ENCODE peak calls at places on chromosomes 13 and 19, in nine cellular contexts. One of them, this sample, is unnamed.

GRCh38 chr13:35231426-35231825 is 245.1 kb downstream of the MAB21L1 start:
- DNase-seq in tibial nerve: no peak
- DNase-seq in fibroblast of pulmonary artery: no peak
- DNase-seq in Peyer's patch: no peak
- DNase-seq in CD4-positive, CD25-positive, alpha-beta regulatory T cell: no peak
- DNase-seq in GM23248: no peak
- DNase-seq in ovary: no peak
- DNase-seq in CD8-positive, alpha-beta T cell: no peak
- DNase-seq in esophagus muscularis mucosa: no peak
- DNase-seq in this sample: no peak

GRCh38 chr19:13463296-13463695 is 43.0 kb downstream of the CACNA1A start:
- DNase-seq in tibial nerve: no peak
- DNase-seq in GM23248: peak; percentile 35
- DNase-seq in ovary: no peak
- DNase-seq in CD8-positive, alpha-beta T cell: no peak
- DNase-seq in fibroblast of pulmonary artery: peak; percentile 14
- DNase-seq in CD4-positive, CD25-positive, alpha-beta regulatory T cell: no peak
- DNase-seq in esophagus muscularis mucosa: no peak
- DNase-seq in Peyer's patch: no peak
- DNase-seq in this sample: no peak

GRCh38 chr13:49530452-49530851 is 34.7 kb downstream of the PHF11 start:
- DNase-seq in Peyer's patch: no peak
- DNase-seq in CD4-positive, CD25-positive, alpha-beta regulatory T cell: no peak
- DNase-seq in CD8-positive, alpha-beta T cell: no peak
- DNase-seq in esophagus muscularis mucosa: no peak
- DNase-seq in tibial nerve: no peak
- DNase-seq in fibroblast of pulmonary artery: no peak
- DNase-seq in ovary: no peak
- DNase-seq in GM23248: no peak
- DNase-seq in this sample: no peak

GRCh38 chr19:6172074-6172863 is 36.8 kb downstream of the ACSBG2 start:
- DNase-seq in ovary: no peak
- DNase-seq in tibial nerve: no peak
- DNase-seq in GM23248: no peak
- DNase-seq in fibroblast of pulmonary artery: no peak
- DNase-seq in esophagus muscularis mucosa: no peak
- DNase-seq in CD8-positive, alpha-beta T cell: no peak
- DNase-seq in Peyer's patch: no peak
- DNase-seq in CD4-positive, CD25-positive, alpha-beta regulatory T cell: no peak
- DNase-seq in this sample: no peak

GRCh38 chr19:42596391-42597071 is 1.8 kb upstream of the CEACAM8 start:
- DNase-seq in tibial nerve: no peak
- DNase-seq in GM23248: peak; percentile 36
- DNase-seq in CD4-positive, CD25-positive, alpha-beta regulatory T cell: peak; percentile 11
- DNase-seq in Peyer's patch: peak; percentile 73
- DNase-seq in fibroblast of pulmonary artery: peak; percentile 20
- DNase-seq in ovary: no peak
- DNase-seq in esophagus muscularis mucosa: no peak
- DNase-seq in CD8-positive, alpha-beta T cell: peak; percentile 60
- DNase-seq in this sample: no peak

GRCh38 chr13:41995946-41996345 is 35.0 kb upstream of the VWA8 start:
- DNase-seq in fibroblast of pulmonary artery: peak; percentile 46
- DNase-seq in CD4-positive, CD25-positive, alpha-beta regulatory T cell: no peak
- DNase-seq in tibial nerve: no peak
- DNase-seq in esophagus muscularis mucosa: no peak
- DNase-seq in Peyer's patch: no peak
- DNase-seq in ovary: no peak
- DNase-seq in GM23248: peak; percentile 64
- DNase-seq in CD8-positive, alpha-beta T cell: no peak
- DNase-seq in this sample: no peak

GRCh38 chr13:25375727-25376358 is 4.1 kb downstream of the ATP8A2 start:
- DNase-seq in CD4-positive, CD25-positive, alpha-beta regulatory T cell: peak; percentile 43
- DNase-seq in Peyer's patch: peak; percentile 56
- DNase-seq in CD8-positive, alpha-beta T cell: no peak
- DNase-seq in tibial nerve: no peak
- DNase-seq in esophagus muscularis mucosa: no peak
- DNase-seq in GM23248: peak; percentile 48
- DNase-seq in fibroblast of pulmonary artery: peak; percentile 63
- DNase-seq in ovary: no peak
- DNase-seq in this sample: no peak

GRCh38 chr13:110392510-110393233 is 85.6 kb downstream of the COL4A2 start:
- DNase-seq in esophagus muscularis mucosa: no peak
- DNase-seq in Peyer's patch: no peak
- DNase-seq in CD8-positive, alpha-beta T cell: no peak
- DNase-seq in CD4-positive, CD25-positive, alpha-beta regulatory T cell: no peak
- DNase-seq in tibial nerve: no peak
- DNase-seq in GM23248: no peak
- DNase-seq in ovary: no peak
- DNase-seq in fibroblast of pulmonary artery: peak; percentile 96
- DNase-seq in this sample: no peak

GRCh38 chr13:25902946-25903345 is 148.9 kb downstream of the SHISA2 start:
- DNase-seq in fibroblast of pulmonary artery: no peak
- DNase-seq in tibial nerve: no peak
- DNase-seq in CD4-positive, CD25-positive, alpha-beta regulatory T cell: no peak
- DNase-seq in CD8-positive, alpha-beta T cell: no peak
- DNase-seq in ovary: no peak
- DNase-seq in Peyer's patch: no peak
- DNase-seq in esophagus muscularis mucosa: no peak
- DNase-seq in GM23248: no peak
- DNase-seq in this sample: no peak

GRCh38 chr19:33624586-33625153 is 2.9 kb downstream of the CHST8 start:
- DNase-seq in GM23248: no peak
- DNase-seq in fibroblast of pulmonary artery: no peak
- DNase-seq in CD4-positive, CD25-positive, alpha-beta regulatory T cell: no peak
- DNase-seq in CD8-positive, alpha-beta T cell: no peak
- DNase-seq in tibial nerve: no peak
- DNase-seq in esophagus muscularis mucosa: no peak
- DNase-seq in Peyer's patch: no peak
- DNase-seq in ovary: no peak
- DNase-seq in this sample: no peak

GRCh38 chr13:85543144-85543543 is 256.1 kb downstream of the SLITRK6 start:
- DNase-seq in CD4-positive, CD25-positive, alpha-beta regulatory T cell: no peak
- DNase-seq in fibroblast of pulmonary artery: peak; percentile 44
- DNase-seq in GM23248: no peak
- DNase-seq in esophagus muscularis mucosa: no peak
- DNase-seq in tibial nerve: no peak
- DNase-seq in ovary: no peak
- DNase-seq in CD8-positive, alpha-beta T cell: no peak
- DNase-seq in Peyer's patch: no peak
- DNase-seq in this sample: peak; percentile 75

GRCh38 chr13:33340631-33341030 is 55.1 kb upstream of the STARD13 start:
- DNase-seq in ovary: no peak
- DNase-seq in CD8-positive, alpha-beta T cell: no peak
- DNase-seq in GM23248: peak; percentile 64
- DNase-seq in fibroblast of pulmonary artery: peak; percentile 66
- DNase-seq in CD4-positive, CD25-positive, alpha-beta regulatory T cell: no peak
- DNase-seq in Peyer's patch: no peak
- DNase-seq in tibial nerve: no peak
- DNase-seq in esophagus muscularis mucosa: no peak
- DNase-seq in this sample: peak; percentile 58

GRCh38 chr19:54282706-54283105 is 1.8 kb upstream of the LILRB2 start:
- DNase-seq in CD4-positive, CD25-positive, alpha-beta regulatory T cell: no peak
- DNase-seq in esophagus muscularis mucosa: no peak
- DNase-seq in tibial nerve: no peak
- DNase-seq in GM23248: no peak
- DNase-seq in ovary: no peak
- DNase-seq in CD8-positive, alpha-beta T cell: peak; percentile 15
- DNase-seq in fibroblast of pulmonary artery: no peak
- DNase-seq in Peyer's patch: no peak
- DNase-seq in this sample: no peak

GRCh38 chr13:46119883-46120614 is 15.2 kb upstream of the CPB2 start:
- DNase-seq in tibial nerve: no peak
- DNase-seq in CD4-positive, CD25-positive, alpha-beta regulatory T cell: no peak
- DNase-seq in CD8-positive, alpha-beta T cell: no peak
- DNase-seq in ovary: peak; percentile 10
- DNase-seq in esophagus muscularis mucosa: no peak
- DNase-seq in GM23248: peak; percentile 24
- DNase-seq in Peyer's patch: no peak
- DNase-seq in fibroblast of pulmonary artery: peak; percentile 74
- DNase-seq in this sample: peak; percentile 99

DNA sequence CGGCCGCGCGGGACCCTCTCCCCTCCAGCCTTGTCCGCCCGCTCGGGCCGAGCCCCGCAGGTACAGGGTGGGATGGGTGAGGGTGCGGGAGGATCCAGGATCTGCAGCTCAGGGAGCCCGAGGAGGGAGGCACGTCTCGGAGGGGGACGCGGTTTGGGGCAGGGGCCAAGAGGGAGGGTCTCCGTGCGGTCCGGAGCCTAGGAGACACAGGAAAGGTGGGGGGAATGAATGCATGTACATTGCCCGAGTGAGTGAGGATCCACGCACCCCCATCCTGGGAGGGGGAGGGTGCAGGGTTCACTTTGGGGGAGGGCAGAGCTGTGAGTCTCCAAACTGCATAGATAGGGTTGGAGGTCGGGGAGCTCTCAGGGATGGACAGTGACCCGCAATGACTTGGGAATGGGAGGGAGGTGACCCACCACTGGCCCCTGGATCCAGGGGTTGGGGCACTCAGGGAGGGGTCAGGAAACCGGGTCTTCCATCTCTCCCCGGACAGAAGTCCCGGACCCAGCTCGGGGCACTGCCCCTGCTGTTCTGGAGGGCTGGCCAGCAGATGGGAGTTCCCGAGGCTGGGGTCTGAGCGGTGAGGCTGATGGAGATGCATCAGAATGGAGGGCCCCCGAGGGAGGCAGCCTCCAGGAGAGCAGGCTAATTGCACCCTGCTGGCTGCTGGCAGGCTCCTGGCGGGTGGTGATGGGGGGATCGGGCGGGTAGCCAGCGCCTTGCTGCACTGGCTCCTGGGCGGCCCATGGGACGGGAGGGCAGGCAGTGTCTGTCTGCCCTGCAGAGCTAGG is 548 bp downstream of the KCNN1 start:
- DNase-seq in ovary: no peak
- DNase-seq in tibial nerve: no peak
- DNase-seq in Peyer's patch: no peak
- DNase-seq in GM23248: no peak
- DNase-seq in CD4-positive, CD25-positive, alpha-beta regulatory T cell: no peak
- DNase-seq in fibroblast of pulmonary artery: no peak
- DNase-seq in CD8-positive, alpha-beta T cell: no peak
- DNase-seq in esophagus muscularis mucosa: no peak
- DNase-seq in this sample: no peak
- H3K4me3 ChIP-seq in ovary: no peak overlapping the region
- H3K4me3 ChIP-seq in tibial nerve: no peak overlapping the region
- H3K4me3 ChIP-seq in Peyer's patch: no peak overlapping the region
- H3K4me3 ChIP-seq in GM23248: no peak overlapping the region
- H3K4me3 ChIP-seq in CD4-positive, CD25-positive, alpha-beta regulatory T cell: no peak overlapping the region
- H3K4me3 ChIP-seq in fibroblast of pulmonary artery: peak overlapping the region; percentile 19
- H3K4me3 ChIP-seq in CD8-positive, alpha-beta T cell: no peak overlapping the region
- H3K4me3 ChIP-seq in esophagus muscularis mucosa: peak overlapping the region; percentile 29
- H3K4me3 ChIP-seq in this sample: peak overlapping the region; percentile 86

DNA sequence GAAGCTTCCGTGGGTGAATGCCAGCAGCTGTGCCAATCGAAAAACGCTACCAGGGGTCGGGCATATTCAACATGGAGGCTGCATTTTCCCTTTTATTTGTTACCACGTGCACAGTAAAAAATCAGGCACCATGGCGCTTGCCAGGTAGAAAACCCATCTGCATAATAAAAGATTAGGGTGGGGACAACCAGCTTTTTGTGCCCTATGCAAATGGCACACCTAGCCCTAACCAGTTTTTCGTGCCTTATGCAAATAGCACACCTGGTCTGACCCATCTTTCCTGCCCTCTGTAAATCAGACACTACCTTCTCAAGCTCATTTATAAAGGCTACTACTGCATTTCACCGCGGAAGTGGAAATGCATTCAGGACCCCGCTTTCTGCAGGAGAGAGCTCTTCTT is 62.1 kb upstream of the FREM2 start:
- DNase-seq in CD8-positive, alpha-beta T cell: no peak
- DNase-seq in fibroblast of pulmonary artery: no peak
- DNase-seq in ovary: no peak
- DNase-seq in esophagus muscularis mucosa: no peak
- DNase-seq in CD4-positive, CD25-positive, alpha-beta regulatory T cell: no peak
- DNase-seq in GM23248: no peak
- DNase-seq in Peyer's patch: no peak
- DNase-seq in tibial nerve: no peak
- DNase-seq in this sample: no peak
- H3K4me3 ChIP-seq in CD8-positive, alpha-beta T cell: no peak overlapping the region
- H3K4me3 ChIP-seq in fibroblast of pulmonary artery: no peak overlapping the region
- H3K4me3 ChIP-seq in ovary: no peak overlapping the region
- H3K4me3 ChIP-seq in esophagus muscularis mucosa: no peak overlapping the region
- H3K4me3 ChIP-seq in CD4-positive, CD25-positive, alpha-beta regulatory T cell: no peak overlapping the region
- H3K4me3 ChIP-seq in GM23248: no peak overlapping the region
- H3K4me3 ChIP-seq in Peyer's patch: no peak overlapping the region
- H3K4me3 ChIP-seq in tibial nerve: no peak overlapping the region
- H3K4me3 ChIP-seq in this sample: no peak overlapping the region

GRCh38 chr19:45403272-45403671 is 1.6 kb downstream of the PPP1R13L start:
- DNase-seq in tibial nerve: no peak
- DNase-seq in CD8-positive, alpha-beta T cell: no peak
- DNase-seq in esophagus muscularis mucosa: no peak
- DNase-seq in GM23248: no peak
- DNase-seq in Peyer's patch: no peak
- DNase-seq in ovary: no peak
- DNase-seq in fibroblast of pulmonary artery: no peak
- DNase-seq in CD4-positive, CD25-positive, alpha-beta regulatory T cell: no peak
- DNase-seq in this sample: no peak
- H3K4me3 ChIP-seq in tibial nerve: no peak overlapping the region
- H3K4me3 ChIP-seq in CD8-positive, alpha-beta T cell: no peak overlapping the region
- H3K4me3 ChIP-seq in esophagus muscularis mucosa: no peak overlapping the region
- H3K4me3 ChIP-seq in GM23248: no peak overlapping the region
- H3K4me3 ChIP-seq in Peyer's patch: no peak overlapping the region
- H3K4me3 ChIP-seq in ovary: no peak overlapping the region
- H3K4me3 ChIP-seq in fibroblast of pulmonary artery: peak overlapping the region; percentile 76
- H3K4me3 ChIP-seq in CD4-positive, CD25-positive, alpha-beta regulatory T cell: no peak overlapping the region
- H3K4me3 ChIP-seq in this sample: no peak overlapping the region

GRCh38 chr19:12294308-12295158 is at the start of gene ZNF44:
- DNase-seq in esophagus muscularis mucosa: peak; percentile 100
- DNase-seq in CD8-positive, alpha-beta T cell: peak; percentile 96
- DNase-seq in Peyer's patch: peak; percentile 99
- DNase-seq in ovary: peak; percentile 96
- DNase-seq in GM23248: peak; percentile 98
- DNase-seq in tibial nerve: peak; percentile 98
- DNase-seq in fibroblast of pulmonary artery: peak; percentile 95
- DNase-seq in CD4-positive, CD25-positive, alpha-beta regulatory T cell: peak; percentile 93
- DNase-seq in this sample: peak; percentile 47

GRCh38 chr19:12293771-12294307 is 844 bp downstream of the ZNF44 start:
- DNase-seq in Peyer's patch: peak; percentile 93
- DNase-seq in CD8-positive, alpha-beta T cell: peak; percentile 62
- DNase-seq in CD4-positive, CD25-positive, alpha-beta regulatory T cell: peak; percentile 48
- DNase-seq in fibroblast of pulmonary artery: peak; percentile 60
- DNase-seq in GM23248: peak; percentile 84
- DNase-seq in ovary: peak; percentile 50
- DNase-seq in tibial nerve: peak; percentile 33
- DNase-seq in esophagus muscularis mucosa: no peak
- DNase-seq in this sample: no peak

GRCh38 chr19:12289790-12290065 is 5.0 kb downstream of the ZNF44 start:
- DNase-seq in GM23248: no peak
- DNase-seq in fibroblast of pulmonary artery: no peak
- DNase-seq in esophagus muscularis mucosa: no peak
- DNase-seq in Peyer's patch: no peak
- DNase-seq in ovary: no peak
- DNase-seq in CD4-positive, CD25-positive, alpha-beta regulatory T cell: no peak
- DNase-seq in CD8-positive, alpha-beta T cell: peak; percentile 48
- DNase-seq in tibial nerve: no peak
- DNase-seq in this sample: no peak

GRCh38 chr19:12295191-12295590 is 508 bp upstream of the ZNF44 start:
- DNase-seq in esophagus muscularis mucosa: no peak
- DNase-seq in ovary: no peak
- DNase-seq in Peyer's patch: no peak
- DNase-seq in CD4-positive, CD25-positive, alpha-beta regulatory T cell: no peak
- DNase-seq in fibroblast of pulmonary artery: no peak
- DNase-seq in tibial nerve: no peak
- DNase-seq in CD8-positive, alpha-beta T cell: no peak
- DNase-seq in GM23248: peak; percentile 22
- DNase-seq in this sample: no peak
- H3K4me3 ChIP-seq in esophagus muscularis mucosa: peak overlapping the region; percentile 89
- H3K4me3 ChIP-seq in ovary: peak overlapping the region; percentile 91
- H3K4me3 ChIP-seq in Peyer's patch: peak overlapping the region; percentile 65
- H3K4me3 ChIP-seq in CD4-positive, CD25-positive, alpha-beta regulatory T cell: peak overlapping the region; percentile 45
- H3K4me3 ChIP-seq in fibroblast of pulmonary artery: peak overlapping the region; percentile 97
- H3K4me3 ChIP-seq in tibial nerve: peak overlapping the region; percentile 72
- H3K4me3 ChIP-seq in CD8-positive, alpha-beta T cell: peak overlapping the region; percentile 82
- H3K4me3 ChIP-seq in GM23248: peak overlapping the region; percentile 89
- H3K4me3 ChIP-seq in this sample: peak overlapping the region; percentile 67

GRCh38 chr19:39436350-39436716 is 584 bp upstream of the RPS16 start:
- DNase-seq in tibial nerve: no peak
- DNase-seq in Peyer's patch: no peak
- DNase-seq in CD8-positive, alpha-beta T cell: no peak
- DNase-seq in esophagus muscularis mucosa: no peak
- DNase-seq in GM23248: peak; percentile 38
- DNase-seq in fibroblast of pulmonary artery: no peak
- DNase-seq in CD4-positive, CD25-positive, alpha-beta regulatory T cell: no peak
- DNase-seq in ovary: no peak
- DNase-seq in this sample: no peak
- H3K4me3 ChIP-seq in tibial nerve: peak overlapping the region; percentile 92
- H3K4me3 ChIP-seq in Peyer's patch: peak overlapping the region; percentile 84
- H3K4me3 ChIP-seq in CD8-positive, alpha-beta T cell: peak overlapping the region; percentile 88
- H3K4me3 ChIP-seq in esophagus muscularis mucosa: peak overlapping the region; percentile 83
- H3K4me3 ChIP-seq in GM23248: peak overlapping the region; percentile 77
- H3K4me3 ChIP-seq in fibroblast of pulmonary artery: peak overlapping the region; percentile 94
- H3K4me3 ChIP-seq in CD4-positive, CD25-positive, alpha-beta regulatory T cell: peak overlapping the region; percentile 84
- H3K4me3 ChIP-seq in ovary: peak overlapping the region; percentile 90
- H3K4me3 ChIP-seq in this sample: peak overlapping the region; percentile 85

This sample was measured in SK-N-MC.